ENCODE peak calls at places on chromosomes 12 and 14, in seven cellular contexts. Q is fibroblast of lung, S is left ventricle myocardium inferior, O is upper lobe of left lung, D is PC-3, L is WERI-Rb-1, Y is Peyer's patch. U is an unnamed sample.

GRCh38 chr12:6772331-6772695 is at the start of gene LAG3:
- DNase-seq in Q (no peak), S (no peak), O (peak), D (no peak), L (no peak), Y (no peak), U (no peak)

GRCh38 chr14:33848706-33849454 is 102.0 kb downstream of the EGLN3 start:
- DNase-seq in Q (peak), S (peak), O (no peak), D (peak), L (peak), Y (peak), U (peak)

GRCh38 chr12:108884116-108885012 is 4.5 kb downstream of the DAO start:
- DNase-seq in Q (peak), S (peak), O (no peak), D (peak), L (peak), Y (peak), U (no peak)

GRCh38 chr12:6378709-6379427 is 3.5 kb upstream of the SCNN1A start:
- DNase-seq in Q (peak), S (no peak), O (no peak), D (no peak), L (no peak), Y (peak), U (no peak)

GRCh38 chr14:54344445-54344844 is 52.4 kb upstream of the CDKN3 start:
- DNase-seq in Q (no peak), S (no peak), O (no peak), D (no peak), L (peak), Y (no peak), U (no peak)

GRCh38 chr14:103522649-103523582 is at the start of gene CKB:
- DNase-seq in Q (peak), S (peak), O (peak), D (peak), L (peak), Y (no peak), U (peak)

GRCh38 chr12:100986595-100987547 is 192.3 kb downstream of the ANO4 start:
- DNase-seq in Q (peak), S (no peak), O (no peak), D (no peak), L (no peak), Y (no peak), U (no peak)

GRCh38 chr12:77058740-77059139 is 6.6 kb downstream of the E2F7 start:
- DNase-seq in Q (peak), S (no peak), O (no peak), D (peak), L (no peak), Y (no peak), U (no peak)

GRCh38 chr12:78891646-78892353 is 27.2 kb downstream of the SYT1 start:
- DNase-seq in Q (no peak), S (no peak), O (no peak), D (no peak), L (no peak), Y (no peak), U (no peak)

GRCh38 chr12:50351120-50352043 is 45.0 kb downstream of the FAM186A start:
- DNase-seq in Q (no peak), S (no peak), O (no peak), D (no peak), L (no peak), Y (no peak), U (no peak)

GRCh38 chr14:65070710-65071033 is 31.6 kb downstream of the MAX start:
- DNase-seq in Q (no peak), S (no peak), O (no peak), D (peak), L (no peak), Y (peak), U (no peak)

GRCh38 chr14:70754989-70755388 is 54.3 kb downstream of the MAP3K9 start:
- DNase-seq in Q (no peak), S (no peak), O (no peak), D (peak), L (no peak), Y (no peak), U (peak)

GRCh38 chr14:63006515-63006914 is 38.7 kb downstream of the KCNH5 start:
- DNase-seq in Q (peak), S (no peak), O (no peak), D (no peak), L (no peak), Y (no peak), U (no peak)

GRCh38 chr12:1644523-1645438 is 15.8 kb downstream of the WNT5B start:
- DNase-seq in Q (peak), S (peak), O (no peak), D (no peak), L (peak), Y (peak), U (peak)

GRCh38 chr12:113259499-113259953 is 38.3 kb downstream of the TPCN1 start:
- DNase-seq in Q (peak), S (peak), O (no peak), D (no peak), L (peak), Y (peak), U (peak)

GRCh38 chr14:67749341-67750110 is 47.8 kb downstream of the RDH12 start:
- DNase-seq in Q (no peak), S (no peak), O (no peak), D (no peak), L (peak), Y (no peak), U (no peak)

GRCh38 chr12:91381309-91381804 is 198.7 kb upstream of the DCN start:
- DNase-seq in Q (peak), S (peak), O (no peak), D (peak), L (peak), Y (no peak), U (peak)

GRCh38 chr14:100140452-100141132 is 18.9 kb downstream of the DEGS2 start:
- DNase-seq in Q (no peak), S (no peak), O (peak), D (no peak), L (no peak), Y (peak), U (no peak)

GRCh38 chr12:64819816-64820402 is 4.5 kb upstream of the TBC1D30 start:
- DNase-seq in Q (no peak), S (no peak), O (no peak), D (no peak), L (no peak), Y (no peak), U (no peak)

GRCh38 chr12:71070416-71071155 is 87.2 kb downstream of the TSPAN8 start:
- DNase-seq in Q (peak), S (no peak), O (no peak), D (peak), L (no peak), Y (no peak), U (no peak)

GRCh38 chr12:119159844-119160243 is 18.9 kb upstream of the HSPB8 start:
- DNase-seq in Q (no peak), S (no peak), O (no peak), D (no peak), L (no peak), Y (no peak), U (no peak)

GRCh38 chr14:58705066-58705465 is 67.3 kb downstream of the DACT1 start:
- DNase-seq in Q (peak), S (peak), O (no peak), D (no peak), L (no peak), Y (no peak), U (no peak)

GRCh38 chr12:131066207-131066885 is 112.6 kb downstream of the ADGRD1 start:
- DNase-seq in Q (no peak), S (peak), O (peak), D (no peak), L (no peak), Y (no peak), U (peak)

GRCh38 chr14:37221073-37221472 is 23.3 kb downstream of the MIPOL1 start:
- DNase-seq in Q (no peak), S (no peak), O (no peak), D (no peak), L (no peak), Y (no peak), U (no peak)

GRCh38 chr12:8914716-8915526 is 612 bp downstream of the PHC1 start:
- DNase-seq in Q (peak), S (peak), O (peak), D (peak), L (peak), Y (peak), U (peak)

GRCh38 chr12:8909752-8910151 is 4.6 kb upstream of the PHC1 start:
- DNase-seq in Q (no peak), S (no peak), O (no peak), D (no peak), L (no peak), Y (no peak), U (no peak)

GRCh38 chr12:8911606-8912268 is 2.6 kb upstream of the PHC1 start:
- DNase-seq in Q (no peak), S (no peak), O (no peak), D (peak), L (no peak), Y (no peak), U (no peak)

GRCh38 chr12:8913702-8914032 is 642 bp upstream of the PHC1 start:
- DNase-seq in Q (no peak), S (no peak), O (no peak), D (no peak), L (no peak), Y (no peak), U (no peak)

GRCh38 chr12:8912910-8913309 is 1.4 kb upstream of the PHC1 start:
- DNase-seq in Q (no peak), S (no peak), O (no peak), D (peak), L (peak), Y (no peak), U (no peak)
- TF ChIP-seq CTCF in Q (peak), S (no peak), O (peak), D (peak), L (no peak), Y (peak), U (no peak)

GRCh38 chr12:56716933-56717880 is 7.9 kb downstream of the NACA start:
- DNase-seq in Q (no peak), S (no peak), O (no peak), D (no peak), L (no peak), Y (no peak), U (no peak)

GRCh38 chr12:56718167-56718566 is 6.9 kb downstream of the NACA start:
- DNase-seq in Q (no peak), S (no peak), O (no peak), D (no peak), L (no peak), Y (no peak), U (no peak)

GRCh38 chr12:56720696-56721615 is 4.1 kb downstream of the NACA start:
- DNase-seq in Q (no peak), S (no peak), O (no peak), D (no peak), L (no peak), Y (no peak), U (no peak)

GRCh38 chr12:56718636-56719035 is 6.5 kb downstream of the NACA start:
- DNase-seq in Q (no peak), S (no peak), O (no peak), D (no peak), L (no peak), Y (no peak), U (no peak)

GRCh38 chr12:56719056-56719455 is 6.0 kb downstream of the NACA start:
- DNase-seq in Q (no peak), S (no peak), O (no peak), D (no peak), L (no peak), Y (no peak), U (no peak)
- H3K27ac ChIP-seq in Q (no peak), S (peak), O (peak), D (no peak), L (no peak), Y (no peak), U (no peak)

GRCh38 chr12:12891646-12892355 is 439 bp downstream of the GPRC5A start:
- DNase-seq in Q (no peak), S (no peak), O (no peak), D (no peak), L (no peak), Y (no peak), U (no peak)

GRCh38 chr12:12890815-12891645 is at the start of gene GPRC5A:
- DNase-seq in Q (peak), S (peak), O (peak), D (peak), L (peak), Y (peak), U (peak)

GRCh38 chr12:12893438-12893837 is 2.1 kb downstream of the GPRC5A start:
- DNase-seq in Q (no peak), S (no peak), O (no peak), D (no peak), L (no peak), Y (no peak), U (no peak)

GRCh38 chr12:12890492-12890814 is 909 bp upstream of the GPRC5A start:
- DNase-seq in Q (peak), S (no peak), O (no peak), D (no peak), L (peak), Y (no peak), U (no peak)

GRCh38 chr12:12892670-12893290 is 1.4 kb downstream of the GPRC5A start:
- DNase-seq in Q (no peak), S (no peak), O (no peak), D (peak), L (no peak), Y (peak), U (no peak)
- H3K4me3 ChIP-seq in Q (peak), S (peak), O (peak), D (peak), L (no peak), Y (peak), U (no peak)

DNA sequence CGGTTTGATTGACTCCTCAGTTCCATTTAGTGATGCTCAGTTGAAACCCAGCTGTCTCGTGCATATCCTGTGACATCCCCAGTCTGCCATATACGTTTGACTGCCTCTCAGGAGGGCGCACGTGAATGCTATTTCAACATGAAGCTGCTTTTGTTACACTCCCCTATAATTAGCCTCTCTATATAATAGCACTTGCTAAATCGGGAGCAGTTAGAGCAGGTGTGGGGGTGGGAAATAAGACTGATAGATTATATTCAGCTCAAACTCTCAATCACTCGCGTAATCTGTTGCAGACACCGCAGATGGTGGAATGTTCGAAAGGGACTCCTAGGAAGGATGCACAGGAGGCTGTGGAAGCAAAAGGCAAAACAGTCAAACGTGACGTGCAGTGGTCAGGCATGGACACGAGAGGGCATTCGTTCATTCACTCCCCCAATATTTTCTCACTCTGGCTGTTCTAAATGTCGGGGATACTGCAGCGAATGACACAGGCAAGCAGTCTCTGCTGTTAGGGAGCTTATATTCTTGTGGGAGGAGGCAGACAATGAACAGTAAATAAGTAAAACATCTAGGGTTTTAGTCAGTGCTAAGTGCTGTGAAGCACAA is 29.8 kb downstream of the KCNA1 start:
- DNase-seq in Q (no peak), S (no peak), O (no peak), D (no peak), L (peak), Y (no peak), U (no peak)
- TF ChIP-seq CTCF in Q (no peak), S (no peak), O (no peak), D (no peak), L (peak), Y (no peak), U (no peak)

GRCh38 chr14:102238766-102239165 is 66.2 kb downstream of the MOK start:
- DNase-seq in Q (no peak), S (no peak), O (no peak), D (no peak), L (no peak), Y (no peak), U (no peak)

GRCh38 chr14:102239231-102239630 is 65.7 kb downstream of the MOK start:
- DNase-seq in Q (no peak), S (no peak), O (no peak), D (no peak), L (no peak), Y (no peak), U (no peak)

GRCh38 chr14:102235275-102235897 is 69.6 kb downstream of the MOK start:
- DNase-seq in Q (peak), S (peak), O (no peak), D (peak), L (peak), Y (peak), U (peak)

GRCh38 chr14:102236026-102236425 is 68.9 kb downstream of the MOK start:
- DNase-seq in Q (no peak), S (no peak), O (no peak), D (no peak), L (no peak), Y (no peak), U (no peak)

DNA sequence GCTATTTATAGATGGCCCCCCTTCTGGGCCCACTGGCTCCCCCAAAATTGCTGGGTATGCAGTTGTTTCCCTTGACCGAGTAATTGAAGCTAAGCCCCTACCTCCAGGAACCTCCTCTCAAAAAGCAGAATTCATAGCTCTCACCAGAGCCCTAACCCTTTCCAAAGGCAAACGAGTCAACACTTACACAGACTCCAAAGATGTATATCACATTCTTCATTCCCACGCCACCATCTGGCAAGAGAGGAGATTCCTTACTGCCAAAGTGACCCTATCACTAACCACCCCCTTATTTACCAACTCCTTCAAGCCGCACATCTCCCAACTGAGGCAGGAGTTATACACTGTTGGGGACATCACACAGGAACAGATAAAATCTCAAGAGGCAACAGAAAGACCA is 66.8 kb downstream of the MOK start:
- DNase-seq in Q (no peak), S (no peak), O (no peak), D (peak), L (no peak), Y (no peak), U (no peak)
- H3K27ac ChIP-seq in Q (no peak), S (no peak), O (no peak), D (peak), L (no peak), Y (no peak), U (no peak)

DNA sequence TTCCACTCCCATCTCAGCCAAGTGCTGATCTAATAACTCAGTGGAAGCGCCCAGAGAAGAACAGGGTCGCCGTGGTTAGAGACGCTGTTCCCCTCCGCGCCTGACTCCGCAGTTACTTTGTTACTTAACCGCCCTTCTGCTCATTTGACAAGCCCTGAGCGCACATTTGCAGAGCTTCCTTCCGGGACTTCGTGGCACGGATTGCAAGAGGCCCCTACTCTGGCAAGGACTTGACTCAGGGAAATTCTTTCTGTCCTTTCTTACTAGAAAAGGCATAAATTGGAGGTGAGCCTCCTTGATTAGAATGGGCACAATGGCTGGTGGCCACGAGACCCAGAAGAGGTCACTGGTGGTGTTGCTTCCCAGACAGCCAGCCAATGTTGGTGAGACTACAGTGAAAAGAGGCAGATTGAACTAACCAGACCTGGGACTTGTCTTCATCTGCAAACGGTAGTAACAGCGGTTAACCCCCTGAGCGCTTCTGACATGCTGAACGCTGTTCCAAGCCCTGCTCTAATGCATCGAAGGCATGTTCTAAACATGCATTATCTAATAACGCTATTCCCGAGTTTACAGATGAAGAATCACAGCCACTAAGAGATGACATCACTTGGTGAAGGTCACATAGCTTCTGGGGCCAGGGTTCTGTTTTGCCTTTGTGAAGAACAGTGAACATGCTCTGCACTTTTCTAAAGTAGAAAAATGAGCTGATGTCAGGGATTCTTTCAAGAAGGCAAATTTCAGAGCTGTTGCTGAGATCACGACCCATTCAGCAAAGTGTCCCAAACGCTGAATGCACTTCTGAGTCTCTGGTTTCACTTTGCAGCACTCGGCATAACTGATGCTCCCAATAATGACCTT is 55.8 kb downstream of the FOS start:
- DNase-seq in Q (peak), S (peak), O (no peak), D (no peak), L (no peak), Y (no peak), U (peak)
- H3K4me3 ChIP-seq in Q (no peak), S (peak), O (no peak), D (no peak), L (no peak), Y (peak), U (peak)

GRCh38 chr12:8638951-8639350 is 23.7 kb downstream of the MFAP5 start:
- DNase-seq in Q (no peak), S (no peak), O (no peak), D (no peak), L (no peak), Y (no peak), U (no peak)

GRCh38 chr12:8637666-8638065 is 25.0 kb downstream of the MFAP5 start:
- DNase-seq in Q (no peak), S (no peak), O (no peak), D (no peak), L (no peak), Y (no peak), U (no peak)

GRCh38 chr12:8639936-8640335 is 22.7 kb downstream of the MFAP5 start:
- DNase-seq in Q (no peak), S (no peak), O (no peak), D (no peak), L (no peak), Y (no peak), U (no peak)

GRCh38 chr12:8636581-8636980 is 23.9 kb upstream of the AICDA start:
- DNase-seq in Q (no peak), S (no peak), O (no peak), D (no peak), L (no peak), Y (no peak), U (no peak)

GRCh38 chr12:8637244-8637643 is 24.6 kb upstream of the AICDA start:
- DNase-seq in Q (no peak), S (no peak), O (no peak), D (no peak), L (no peak), Y (no peak), U (no peak)
- TF ChIP-seq CTCF in Q (no peak), S (no peak), O (no peak), D (no peak), L (no peak), Y (no peak), U (no peak)

GRCh38 chr12:14907953-14908352 is 22.3 kb upstream of the MGP start:
- DNase-seq in Q (no peak), S (no peak), O (no peak), D (no peak), L (no peak), Y (no peak), U (no peak)

GRCh38 chr12:14915736-14916135 is 22.6 kb downstream of the ERP27 start:
- DNase-seq in Q (no peak), S (no peak), O (no peak), D (no peak), L (no peak), Y (no peak), U (no peak)

GRCh38 chr12:14911131-14911530 is 25.5 kb upstream of the MGP start:
- DNase-seq in Q (no peak), S (no peak), O (no peak), D (no peak), L (no peak), Y (no peak), U (no peak)

GRCh38 chr12:14910090-14910915 is 24.6 kb upstream of the MGP start:
- DNase-seq in Q (no peak), S (no peak), O (peak), D (peak), L (no peak), Y (no peak), U (no peak)

GRCh38 chr12:14913381-14913781 is 25.0 kb downstream of the ERP27 start:
- DNase-seq in Q (no peak), S (peak), O (no peak), D (peak), L (peak), Y (no peak), U (peak)
- H3K27ac ChIP-seq in Q (no peak), S (peak), O (no peak), D (peak), L (no peak), Y (no peak), U (no peak)